ENCODE peak calls at places on chromosomes 3 and 15, in ten cellular contexts. R is spleen, J is esophagus squamous epithelium, F is right lobe of liver, K is HCT116, T is tibial nerve, X is Peyer's patch, H is A549, S is stomach, N is ovary. G is an unnamed sample.

GRCh38 chr3:166456291-166456690 is 619.1 kb upstream of the BCHE start:
- DNase-seq in T (no peak), K (no peak), F (no peak), H (no peak), J (no peak), S (no peak), R (no peak), X (no peak), N (no peak), G (no peak)

GRCh38 chr3:111733856-111734255 is 125.2 kb upstream of the PHLDB2 start:
- DNase-seq in K (no peak), T (no peak), X (no peak), S (no peak), J (no peak), H (no peak), F (no peak), N (no peak), R (no peak), G (no peak)

GRCh38 chr3:123335007-123335670 is 113.8 kb downstream of the ADCY5 start:
- DNase-seq in H (no peak), T (no peak), J (no peak), R (peak; percentile 61), X (no peak), N (no peak), F (no peak), S (no peak), K (no peak), G (peak; percentile 6)

GRCh38 chr15:31308185-31308639 is 18.4 kb upstream of the KLF13 start:
- DNase-seq in T (peak; percentile 4), J (no peak), H (no peak), X (peak; percentile 51), F (no peak), R (no peak), N (no peak), K (no peak), S (no peak), G (no peak)

GRCh38 chr3:29065211-29065785 is 215.6 kb upstream of the RBMS3 start:
- DNase-seq in J (peak; percentile 9), S (peak; percentile 69), H (peak; percentile 95), X (peak; percentile 48), F (peak; percentile 14), N (peak; percentile 35), T (peak; percentile 14), K (no peak), R (no peak), G (peak; percentile 65)

GRCh38 chr3:42855219-42855546 is 20.5 kb downstream of the CYP8B1 start:
- DNase-seq in S (no peak), R (no peak), H (no peak), X (no peak), K (no peak), N (no peak), J (no peak), T (no peak), F (no peak), G (no peak)

GRCh38 chr3:107189158-107189791 is 188.0 kb upstream of the CCDC54 start:
- DNase-seq in J (no peak), H (no peak), R (no peak), K (no peak), S (no peak), F (no peak), N (no peak), T (no peak), X (no peak), G (no peak)

GRCh38 chr3:119352863-119353527 is 58.8 kb downstream of the ARHGAP31 start:
- DNase-seq in K (peak; percentile 8), R (no peak), F (no peak), J (no peak), X (no peak), T (no peak), H (peak; percentile 50), S (no peak), N (no peak), G (no peak)

GRCh38 chr3:187077085-187077484 is 62.2 kb downstream of the RPL39L start:
- DNase-seq in K (no peak), X (no peak), S (no peak), N (no peak), H (no peak), J (no peak), R (no peak), T (no peak), F (no peak), G (no peak)

GRCh38 chr3:187076297-187076696 is 63.0 kb downstream of the RPL39L start:
- DNase-seq in T (no peak), H (no peak), X (no peak), S (no peak), N (no peak), J (no peak), K (no peak), R (no peak), F (no peak), G (no peak)

GRCh38 chr3:187077537-187077936 is 61.8 kb downstream of the RPL39L start:
- DNase-seq in T (no peak), R (no peak), F (no peak), H (no peak), N (no peak), S (no peak), K (no peak), J (no peak), X (no peak), G (no peak)

GRCh38 chr3:187080799-187081450 is 58.4 kb downstream of the RPL39L start:
- DNase-seq in R (no peak), F (no peak), N (no peak), J (no peak), H (no peak), K (no peak), X (no peak), T (no peak), S (no peak), G (no peak)

GRCh38 chr3:187079090-187080022 is 59.9 kb downstream of the RPL39L start:
- DNase-seq in H (no peak), R (no peak), X (no peak), T (no peak), N (no peak), K (no peak), F (no peak), S (no peak), J (no peak), G (no peak)
- TF ChIP-seq POLR2A in H (no peak), R (no peak), X (no peak), T (no peak), N (no peak), K (no peak), F (no peak), S (no peak), J (no peak), G (no peak)

GRCh38 chr3:55488398-55489055 is 1.4 kb upstream of the WNT5A start:
- DNase-seq in S (peak; percentile 61), X (peak; percentile 71), J (no peak), N (peak; percentile 76), H (peak; percentile 37), T (no peak), R (no peak), F (peak; percentile 60), K (no peak), G (peak; percentile 82)
- H3K4me3 ChIP-seq in S (peak overlapping the region; percentile 84), X (peak overlapping the region; percentile 69), J (peak overlapping the region; percentile 84), N (peak overlapping the region; percentile 67), H (peak overlapping the region; percentile 65), T (peak overlapping the region; percentile 39), R (peak overlapping the region; percentile 53), F (peak overlapping the region; percentile 77), K (no peak overlapping the region), G (peak overlapping the region; percentile 71)

DNA sequence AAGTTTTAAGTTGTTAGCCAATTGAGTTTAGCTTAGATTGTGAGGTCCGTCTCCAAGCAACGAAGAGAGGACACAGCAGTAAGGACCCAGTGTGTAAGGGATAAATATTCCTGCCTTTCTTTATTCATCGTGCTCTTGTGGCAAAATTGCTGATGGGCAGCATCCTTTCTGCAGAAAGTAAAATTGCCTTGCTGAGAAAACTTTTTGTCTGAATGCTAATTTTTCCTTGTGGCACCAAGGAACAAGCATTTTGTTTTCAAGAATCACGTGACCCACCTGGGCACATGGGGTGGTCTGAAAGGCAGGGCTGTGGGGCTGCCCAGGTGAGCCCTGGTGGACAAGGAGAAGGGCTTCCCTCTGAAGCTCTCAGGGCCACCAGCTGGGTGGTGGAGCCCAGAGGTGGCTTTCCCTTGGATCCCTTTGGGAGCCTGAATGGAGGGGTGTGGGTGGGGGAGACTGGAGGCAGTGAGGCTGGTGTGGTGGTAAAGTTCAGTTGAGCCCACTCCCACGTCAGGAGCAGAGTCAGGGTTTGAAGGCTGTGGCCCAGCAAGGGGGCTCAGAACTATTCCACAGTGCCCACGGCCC is 24.0 kb upstream of the TMCC1 start:
- DNase-seq in N (no peak), K (no peak), T (no peak), S (no peak), J (no peak), R (peak; percentile 54), X (no peak), H (no peak), F (no peak), G (no peak)
- H3K9me3 ChIP-seq in N (no peaks in the 10 kb centered on the region), K (peaks cover 26% of the 10 kb centered on the region), T (peaks cover 48% of the 10 kb centered on the region), S (peaks cover 42% of the 10 kb centered on the region), J (peaks cover 46% of the 10 kb centered on the region), R (peaks cover 28% of the 10 kb centered on the region), X (no peaks in the 10 kb centered on the region), H (peaks cover 46% of the 10 kb centered on the region), F (peaks cover 5% of the 10 kb centered on the region), G (peaks cover 31% of the 10 kb centered on the region)

GRCh38 chr15:39128746-39129145 is 452.1 kb upstream of the THBS1 start:
- DNase-seq in R (no peak), S (no peak), T (no peak), F (no peak), X (no peak), N (no peak), H (no peak), J (no peak), K (no peak), G (no peak)

GRCh38 chr15:39127151-39127815 is 453.6 kb upstream of the THBS1 start:
- DNase-seq in R (no peak), S (no peak), K (no peak), H (peak; percentile 38), X (no peak), T (no peak), N (no peak), J (no peak), F (no peak), G (no peak)

GRCh38 chr15:39125904-39126303 is 455.0 kb upstream of the THBS1 start:
- DNase-seq in X (peak; percentile 49), J (no peak), K (peak; percentile 51), R (no peak), H (peak; percentile 72), F (peak; percentile 20), N (no peak), S (no peak), T (no peak), G (no peak)

GRCh38 chr15:39130556-39131379 is 450.1 kb upstream of the THBS1 start:
- DNase-seq in F (no peak), T (no peak), X (no peak), S (no peak), N (no peak), H (no peak), R (no peak), J (no peak), K (no peak), G (no peak)

DNA sequence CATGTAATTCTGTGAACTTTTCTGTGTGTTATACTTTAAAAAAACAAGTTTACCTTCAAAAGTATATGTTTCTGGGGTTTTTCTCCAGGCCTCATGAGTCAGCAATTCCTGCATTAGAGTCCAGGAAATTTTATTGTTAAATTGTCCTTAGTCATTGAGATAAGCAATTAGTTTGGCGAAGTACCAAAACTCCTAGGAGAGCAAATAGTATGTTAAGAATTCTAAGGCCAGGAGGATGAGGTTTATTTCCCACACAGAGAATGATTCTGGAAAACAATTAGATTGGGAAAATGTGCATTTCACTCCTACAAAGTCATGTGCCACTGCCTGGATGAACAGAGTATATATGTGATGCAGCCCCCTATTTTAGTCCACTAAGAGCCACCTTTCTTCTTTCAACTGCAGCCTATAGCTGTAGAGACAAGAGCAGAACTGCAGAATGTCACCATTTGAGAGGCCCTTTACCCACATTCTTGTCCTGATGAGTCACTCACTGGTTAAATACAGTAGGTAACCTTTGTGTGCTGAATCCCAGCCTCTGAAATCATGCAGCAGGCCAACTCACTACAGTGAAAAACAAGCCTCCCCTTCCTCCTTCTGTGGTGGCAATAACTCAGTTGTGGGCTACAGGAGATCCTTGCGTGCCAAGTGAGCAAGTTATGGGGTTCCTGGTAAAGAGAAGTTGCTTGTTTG is 452.8 kb upstream of the THBS1 start:
- DNase-seq in N (no peak), F (no peak), T (no peak), S (no peak), X (no peak), R (no peak), K (peak; percentile 62), H (peak; percentile 96), J (no peak), G (peak; percentile 23)
- TF ChIP-seq POLR2A in N (no peak), F (no peak), T (no peak), S (no peak), X (no peak), R (no peak), K (no peak), H (no peak), J (no peak), G (no peak)